ENCODE peak calls at places on chromosomes 5 and 9, in seven cellular contexts. Z is EH; A is occipital lobe; R is stimulated activated CD4-positive, alpha-beta T cell treated with anti-CD3 and anti-CD28 coated beads, Interleukin-12 subunit alpha, Interleukin-12 subunit beta, amount 100 ng/mL, for 4 hours; U is iris pigment epithelial cell; H is T-helper 17 cell; K is neuronal stem cell. M is an unnamed sample.

GRCh38 chr9:126523621-126524111 is 90.1 kb upstream of the LMX1B start:
- DNase-seq in Z (no peak), A (no peak), R (no peak), U (no peak), H (no peak), K (no peak), M (no peak)

GRCh38 chr5:74502479-74502950 is 138.0 kb downstream of the ENC1 start:
- DNase-seq in Z (no peak), A (no peak), R (no peak), U (no peak), H (no peak), K (no peak), M (no peak)

GRCh38 chr5:2989517-2989916 is 238.0 kb upstream of the IRX2 start:
- DNase-seq in Z (no peak), A (no peak), R (no peak), U (no peak), H (no peak), K (no peak), M (no peak)

GRCh38 chr9:15885464-15885863 is 332.6 kb downstream of the CCDC171 start:
- DNase-seq in Z (no peak), A (no peak), R (no peak), U (no peak), H (no peak), K (no peak), M (no peak)

GRCh38 chr9:114259800-114260523 is 62.9 kb upstream of the ORM1 start:
- DNase-seq in Z (no peak), A (no peak), R (no peak), U (no peak), H (no peak), K (no peak), M (no peak)

GRCh38 chr9:115165233-115165632 is 47.3 kb upstream of the TNC start:
- DNase-seq in Z (no peak), A (no peak), R (no peak), U (no peak), H (no peak), K (no peak), M (no peak)

GRCh38 chr5:175516933-175517823 is 38.8 kb downstream of the SFXN1 start:
- DNase-seq in Z (no peak), A (no peak), R (no peak), U (no peak), H (no peak), K (no peak), M (no peak)

GRCh38 chr9:128406848-128407391 is 13.7 kb upstream of the CERCAM start:
- DNase-seq in Z (peak), A (no peak), R (no peak), U (peak), H (no peak), K (no peak), M (no peak)

GRCh38 chr5:172342907-172343306 is 59.3 kb upstream of the UBTD2 start:
- DNase-seq in Z (no peak), A (no peak), R (no peak), U (peak), H (no peak), K (no peak), M (no peak)

GRCh38 chr5:142246263-142246662 is 78.6 kb downstream of the SPRY4 start:
- DNase-seq in Z (peak), A (no peak), R (no peak), U (peak), H (no peak), K (no peak), M (peak)

GRCh38 chr9:137070906-137071275 is 534 bp upstream of the SAPCD2 start:
- DNase-seq in Z (no peak), A (peak), R (no peak), U (no peak), H (no peak), K (no peak), M (no peak)

GRCh38 chr5:3120013-3120412 is 368.5 kb upstream of the IRX2 start:
- DNase-seq in Z (no peak), A (no peak), R (no peak), U (no peak), H (no peak), K (no peak), M (no peak)

GRCh38 chr5:43332401-43332800 is 19.2 kb upstream of the HMGCS1 start:
- DNase-seq in Z (peak), A (no peak), R (no peak), U (no peak), H (no peak), K (no peak), M (no peak)

GRCh38 chr5:140977003-140977402 is 10.7 kb downstream of the PCDHAC2 start:
- DNase-seq in Z (no peak), A (no peak), R (no peak), U (no peak), H (no peak), K (no peak), M (no peak)

GRCh38 chr9:127426756-127427155 is 2.6 kb downstream of the ZNF79 start:
- DNase-seq in Z (no peak), A (no peak), R (no peak), U (no peak), H (no peak), K (no peak), M (no peak)

GRCh38 chr5:74414228-74414627 is 226.3 kb downstream of the ENC1 start:
- DNase-seq in Z (no peak), A (no peak), R (no peak), U (no peak), H (no peak), K (no peak), M (no peak)

GRCh38 chr5:151780348-151780747 is 8.6 kb downstream of the G3BP1 start:
- DNase-seq in Z (no peak), A (no peak), R (no peak), U (no peak), H (no peak), K (no peak), M (no peak)

GRCh38 chr5:97209343-97209742 is 26.3 kb upstream of the RIOK2 start:
- DNase-seq in Z (no peak), A (no peak), R (no peak), U (no peak), H (no peak), K (no peak), M (no peak)

GRCh38 chr9:99433555-99433954 is 211.5 kb downstream of the SEC61B start:
- DNase-seq in Z (peak), A (no peak), R (peak), U (peak), H (no peak), K (no peak), M (no peak)

GRCh38 chr9:126856326-126856877 is 4.0 kb upstream of the ZBTB34 start:
- DNase-seq in Z (no peak), A (no peak), R (no peak), U (no peak), H (no peak), K (no peak), M (no peak)

GRCh38 chr9:91771864-91772263 is 178.2 kb downstream of the ROR2 start:
- DNase-seq in Z (no peak), A (no peak), R (no peak), U (no peak), H (no peak), K (no peak), M (no peak)

GRCh38 chr9:91949293-91949945 is 609 bp downstream of the ROR2 start:
- DNase-seq in Z (peak), A (no peak), R (no peak), U (peak), H (no peak), K (peak), M (peak)

GRCh38 chr5:96565843-96566242 is 96.3 kb upstream of the CAST start:
- DNase-seq in Z (peak), A (no peak), R (no peak), U (peak), H (no peak), K (no peak), M (no peak)

GRCh38 chr9:92158097-92158601 is 42.9 kb upstream of the SPTLC1 start:
- DNase-seq in Z (peak), A (no peak), R (no peak), U (no peak), H (no peak), K (no peak), M (no peak)

GRCh38 chr9:131046581-131047202 is 37.7 kb downstream of the LAMC3 start:
- DNase-seq in Z (peak), A (no peak), R (peak), U (peak), H (peak), K (peak), M (peak)

GRCh38 chr5:128014578-128014977 is 69.0 kb upstream of the SLC12A2 start:
- DNase-seq in Z (no peak), A (no peak), R (no peak), U (no peak), H (no peak), K (no peak), M (no peak)

GRCh38 chr5:131081371-131081770 is 83.7 kb downstream of the HINT1 start:
- DNase-seq in Z (peak), A (no peak), R (no peak), U (peak), H (no peak), K (no peak), M (no peak)

GRCh38 chr9:136170291-136170901 is 34.5 kb downstream of the LHX3 start:
- DNase-seq in Z (peak), A (no peak), R (peak), U (peak), H (peak), K (no peak), M (peak)

GRCh38 chr5:4453650-4454049 is 686.5 kb upstream of the ADAMTS16 start:
- DNase-seq in Z (no peak), A (no peak), R (no peak), U (no peak), H (no peak), K (no peak), M (no peak)

GRCh38 chr9:137423810-137424291 is 658 bp downstream of the NOXA1 start:
- DNase-seq in Z (peak), A (no peak), R (no peak), U (no peak), H (no peak), K (no peak), M (no peak)

GRCh38 chr5:115872447-115872846 is 30.7 kb downstream of the AP3S1 start:
- DNase-seq in Z (no peak), A (no peak), R (no peak), U (no peak), H (no peak), K (no peak), M (no peak)

GRCh38 chr9:13013976-13014375 is 239.2 kb downstream of the LURAP1L start:
- DNase-seq in Z (peak), A (no peak), R (no peak), U (peak), H (no peak), K (no peak), M (no peak)

GRCh38 chr5:89878140-89878570 is 531.4 kb downstream of the CETN3 start:
- DNase-seq in Z (peak), A (no peak), R (no peak), U (peak), H (no peak), K (no peak), M (no peak)

GRCh38 chr5:137252513-137252912 is 246.6 kb downstream of the SPOCK1 start:
- DNase-seq in Z (peak), A (no peak), R (no peak), U (no peak), H (no peak), K (no peak), M (no peak)

GRCh38 chr5:95641803-95642220 is 4.8 kb upstream of the RFESD start:
- DNase-seq in Z (peak), A (no peak), R (no peak), U (peak), H (no peak), K (no peak), M (peak)

GRCh38 chr9:37694355-37694754 is 43.6 kb downstream of the FRMPD1 start:
- DNase-seq in Z (no peak), A (no peak), R (no peak), U (no peak), H (no peak), K (no peak), M (no peak)

GRCh38 chr5:160198148-160198545 is 31.2 kb upstream of the FABP6 start:
- DNase-seq in Z (no peak), A (no peak), R (no peak), U (no peak), H (no peak), K (no peak), M (no peak)

M was measured in prostate gland.